ENCODE peak calls at places on chromosome 21, in nine cellular contexts. D, S, Y, V, A, T, J, F and X are unnamed samples.

GRCh38 chr21:45266518-45267389 is 20.9 kb downstream of the POFUT2 start:
- DNase-seq in D (no peak), S (peak), Y (peak), V (no peak), A (no peak), T (no peak), J (no peak), F (peak), X (no peak)

GRCh38 chr21:45073301-45074047 is 906 bp upstream of the ADARB1 start:
- DNase-seq in D (no peak), S (peak), Y (peak), V (peak), A (peak), T (no peak), J (peak), F (no peak), X (peak)

GRCh38 chr21:41460578-41461527 is 34.8 kb downstream of the MX1 start:
- DNase-seq in D (peak), S (peak), Y (peak), V (peak), A (peak), T (peak), J (peak), F (peak), X (peak)

GRCh38 chr21:29289317-29289716 is 9.4 kb upstream of the BACH1 start:
- DNase-seq in D (no peak), S (no peak), Y (no peak), V (peak), A (no peak), T (no peak), J (no peak), F (no peak), X (no peak)

GRCh38 chr21:31908106-31909031 is 35.5 kb downstream of the HUNK start:
- DNase-seq in D (peak), S (peak), Y (peak), V (no peak), A (peak), T (no peak), J (peak), F (no peak), X (peak)

GRCh38 chr21:33040215-33040614 is 14.5 kb downstream of the OLIG2 start:
- DNase-seq in D (no peak), S (no peak), Y (no peak), V (no peak), A (no peak), T (no peak), J (no peak), F (no peak), X (no peak)

GRCh38 chr21:42309753-42310213 is 5.4 kb downstream of the TFF3 start:
- DNase-seq in D (peak), S (peak), Y (peak), V (peak), A (peak), T (peak), J (peak), F (peak), X (peak)

GRCh38 chr21:42819861-42820512 is 59.4 kb downstream of the WDR4 start:
- DNase-seq in D (no peak), S (no peak), Y (no peak), V (no peak), A (no peak), T (no peak), J (no peak), F (peak), X (no peak)

GRCh38 chr21:43824250-43824882 is 35.0 kb downstream of the RRP1 start:
- DNase-seq in D (no peak), S (peak), Y (peak), V (no peak), A (peak), T (no peak), J (no peak), F (no peak), X (no peak)

GRCh38 chr21:14957836-14958235 is 107.0 kb downstream of the NRIP1 start:
- DNase-seq in D (no peak), S (peak), Y (no peak), V (no peak), A (peak), T (no peak), J (no peak), F (no peak), X (no peak)

GRCh38 chr21:38475519-38475918 is 22.8 kb downstream of the ERG start:
- DNase-seq in D (no peak), S (no peak), Y (no peak), V (no peak), A (no peak), T (no peak), J (no peak), F (no peak), X (no peak)

GRCh38 chr21:45996311-45997204 is 15.0 kb downstream of the COL6A1 start:
- DNase-seq in D (no peak), S (no peak), Y (no peak), V (no peak), A (no peak), T (peak), J (no peak), F (peak), X (peak)

GRCh38 chr21:46127239-46128105 is 27.9 kb downstream of the FTCD start:
- DNase-seq in D (no peak), S (no peak), Y (no peak), V (no peak), A (peak), T (peak), J (peak), F (no peak), X (no peak)

GRCh38 chr21:25881524-25882376 is 147.0 kb downstream of the GABPA start:
- DNase-seq in D (peak), S (peak), Y (peak), V (peak), A (peak), T (peak), J (peak), F (peak), X (peak)

GRCh38 chr21:28675265-28676041 is 317.2 kb downstream of the LTN1 start:
- DNase-seq in D (no peak), S (peak), Y (peak), V (peak), A (peak), T (no peak), J (no peak), F (no peak), X (no peak)

GRCh38 chr21:34822957-34823356 is 154.2 kb downstream of the CLIC6 start:
- DNase-seq in D (no peak), S (peak), Y (peak), V (no peak), A (peak), T (no peak), J (no peak), F (no peak), X (no peak)

GRCh38 chr21:14690886-14691285 is 144.8 kb upstream of the SAMSN1 start:
- DNase-seq in D (no peak), S (peak), Y (no peak), V (no peak), A (peak), T (no peak), J (no peak), F (no peak), X (no peak)

GRCh38 chr21:37071561-37072238 is 1.2 kb downstream of the PIGP start:
- DNase-seq in D (peak), S (peak), Y (peak), V (peak), A (peak), T (peak), J (peak), F (no peak), X (peak)

GRCh38 chr21:46128106-46128982 is 27.0 kb downstream of the FTCD start:
- DNase-seq in D (no peak), S (no peak), Y (no peak), V (no peak), A (peak), T (peak), J (peak), F (no peak), X (no peak)

GRCh38 chr21:42489006-42489563 is 6.9 kb downstream of the RSPH1 start:
- DNase-seq in D (no peak), S (no peak), Y (no peak), V (no peak), A (no peak), T (no peak), J (no peak), F (peak), X (no peak)

GRCh38 chr21:37916795-37917142 is 512 bp upstream of the KCNJ6 start:
- DNase-seq in D (no peak), S (no peak), Y (peak), V (peak), A (no peak), T (no peak), J (peak), F (no peak), X (no peak)

GRCh38 chr21:35333831-35334593 is 284.9 kb upstream of the RUNX1 start:
- DNase-seq in D (no peak), S (no peak), Y (no peak), V (no peak), A (no peak), T (peak), J (no peak), F (no peak), X (no peak)

GRCh38 chr21:25421327-25422028 is 185.8 kb downstream of the MRPL39 start:
- DNase-seq in D (no peak), S (peak), Y (peak), V (peak), A (peak), T (no peak), J (peak), F (no peak), X (no peak)

GRCh38 chr21:43906585-43907370 is 41.8 kb downstream of the AGPAT3 start:
- DNase-seq in D (no peak), S (no peak), Y (no peak), V (no peak), A (no peak), T (no peak), J (no peak), F (no peak), X (no peak)

GRCh38 chr21:42563261-42564045 is 49.8 kb downstream of the SLC37A1 start:
- DNase-seq in D (no peak), S (no peak), Y (no peak), V (no peak), A (peak), T (peak), J (peak), F (no peak), X (peak)

GRCh38 chr21:23478381-23478780 is 2128.9 kb downstream of the MRPL39 start:
- DNase-seq in D (no peak), S (no peak), Y (no peak), V (no peak), A (no peak), T (no peak), J (no peak), F (no peak), X (no peak)

GRCh38 chr21:14541840-14542495 is 4.1 kb downstream of the SAMSN1 start:
- DNase-seq in D (no peak), S (no peak), Y (no peak), V (peak), A (no peak), T (no peak), J (no peak), F (no peak), X (no peak)

GRCh38 chr21:10273196-10273595 is 248.2 kb upstream of the TPTE start:
- DNase-seq in D (no peak), S (no peak), Y (no peak), V (no peak), A (no peak), T (no peak), J (no peak), F (no peak), X (no peak)

GRCh38 chr21:46585191-46585953 is 19.5 kb downstream of the S100B start:
- DNase-seq in D (no peak), S (no peak), Y (no peak), V (no peak), A (no peak), T (no peak), J (no peak), F (no peak), X (no peak)

GRCh38 chr21:37208056-37208705 is 59.0 kb downstream of the VPS26C start:
- DNase-seq in D (peak), S (no peak), Y (no peak), V (peak), A (no peak), T (peak), J (peak), F (no peak), X (peak)

GRCh38 chr21:38853421-38853919 is 47.7 kb downstream of the ETS2 start:
- DNase-seq in D (no peak), S (peak), Y (peak), V (peak), A (peak), T (no peak), J (no peak), F (no peak), X (peak)

GRCh38 chr21:17370750-17371325 is 142.0 kb upstream of the CXADR start:
- DNase-seq in D (no peak), S (no peak), Y (peak), V (peak), A (no peak), T (no peak), J (peak), F (no peak), X (no peak)

GRCh38 chr21:43210454-43211084 is 41.8 kb downstream of the CRYAA start:
- DNase-seq in D (no peak), S (no peak), Y (no peak), V (no peak), A (no peak), T (no peak), J (no peak), F (peak), X (peak)